ENCODE peak calls at places on chromosomes 1 and 21, in nine cellular contexts. A is heart left ventricle; B is HT1080; S is heart right ventricle; P is activated CD4-positive, alpha-beta memory T cell treated with anti-CD3 and anti-CD28 coated beads, Interleukin-2, amount 10 ng/mL, durations not matched to agents 7 days and 5 days; W is effector CD4-positive, alpha-beta T cell; M is NCI-H510A treated with DMSO at 0.1 percent for 48 hours; V is activated naive CD8-positive, alpha-beta T cell treated with anti-CD3 and anti-CD28 coated beads, Interleukin-2, amount 50 U/mL, for 24 hours; O is GM18507. I is an unnamed sample.

GRCh38 chr1:160208179-160209040 is 3.2 kb downstream of the PEA15 start:
- DNase-seq in W (no peak), S (peak; percentile 38), P (no peak), O (no peak), M (no peak), V (no peak), B (no peak), A (no peak), I (no peak)

GRCh38 chr1:201224671-201225400 is 34.2 kb downstream of the IGFN1 start:
- DNase-seq in A (no peak), V (no peak), O (no peak), S (no peak), M (no peak), B (no peak), W (no peak), P (peak; percentile 11), I (no peak)

GRCh38 chr1:77412794-77413530 is 131.1 kb downstream of the AK5 start:
- DNase-seq in A (no peak), B (no peak), S (no peak), M (no peak), P (no peak), W (no peak), V (no peak), O (no peak), I (no peak)

GRCh38 chr1:94202241-94202640 is 35.1 kb downstream of the ARHGAP29 start:
- DNase-seq in A (no peak), O (no peak), B (no peak), S (no peak), P (no peak), V (no peak), W (no peak), M (no peak), I (no peak)

GRCh38 chr1:6634278-6635052 is 9.8 kb downstream of the THAP3 start:
- DNase-seq in W (peak; percentile 12), S (peak; percentile 69), M (peak; percentile 40), V (peak; percentile 58), A (peak; percentile 83), P (peak; percentile 37), O (no peak), B (peak; percentile 47), I (no peak)

GRCh38 chr1:181251001-181251712 is 162.7 kb downstream of the IER5 start:
- DNase-seq in P (no peak), M (no peak), B (peak; percentile 79), A (no peak), S (no peak), V (no peak), O (no peak), W (no peak), I (peak; percentile 79)

GRCh38 chr1:20185834-20186782 is at the start of the genes PLA2G2C and UBXN10:
- DNase-seq in S (peak; percentile 53), A (peak; percentile 84), V (peak; percentile 82), M (peak; percentile 34), B (no peak), W (peak; percentile 16), P (peak; percentile 75), O (no peak), I (no peak)

GRCh38 chr1:94690033-94690712 is 130.0 kb upstream of the SLC44A3 start:
- DNase-seq in A (no peak), B (no peak), O (no peak), M (no peak), V (no peak), W (no peak), P (no peak), S (no peak), I (no peak)

GRCh38 chr1:244092293-244093264 is 41.5 kb downstream of the ZBTB18 start:
- DNase-seq in B (peak; percentile 11), A (no peak), P (no peak), W (no peak), V (no peak), M (no peak), O (no peak), S (no peak), I (peak; percentile 40)

GRCh38 chr1:210218047-210218446 is 14.5 kb upstream of the SERTAD4 start:
- DNase-seq in W (no peak), V (no peak), P (no peak), A (no peak), S (no peak), B (no peak), O (no peak), M (no peak), I (no peak)

GRCh38 chr1:226816585-226816984 is 53.8 kb upstream of the PSEN2 start:
- DNase-seq in W (no peak), A (no peak), V (no peak), P (no peak), S (no peak), M (no peak), O (no peak), B (peak; percentile 87), I (no peak)

GRCh38 chr21:45109831-45110492 is 35.6 kb downstream of the ADARB1 start:
- DNase-seq in V (peak; percentile 66), O (peak; percentile 65), W (no peak), A (no peak), M (no peak), P (peak; percentile 47), B (no peak), S (no peak), I (no peak)

GRCh38 chr1:89575207-89575606 is 50.6 kb downstream of the LRRC8B start:
- DNase-seq in O (no peak), W (no peak), M (no peak), V (no peak), B (no peak), P (no peak), A (no peak), S (no peak), I (no peak)

GRCh38 chr1:51422367-51423097 is 92.2 kb upstream of the TTC39A start:
- DNase-seq in S (no peak), W (no peak), A (no peak), V (no peak), O (no peak), M (no peak), P (no peak), B (no peak), I (no peak)